ENCODE peak calls at places on chromosome 15, in six cellular contexts. One of them, this sample, is unnamed.

GRCh38 chr15:21260966-21261395 is 179.3 kb downstream of the POTEB3 start:
- DNase-seq in Peyer's patch: no peak
- DNase-seq in astrocyte of the spinal cord: peak; percentile 1
- DNase-seq in skeletal muscle cell: no peak
- DNase-seq in AG10803: no peak
- DNase-seq in GM23338: no peak
- DNase-seq in this sample: no peak

GRCh38 chr15:98597666-98598065 is 50.7 kb upstream of the IGF1R start:
- DNase-seq in Peyer's patch: no peak
- DNase-seq in astrocyte of the spinal cord: no peak
- DNase-seq in skeletal muscle cell: no peak
- DNase-seq in AG10803: no peak
- DNase-seq in GM23338: peak; percentile 54
- DNase-seq in this sample: no peak

GRCh38 chr15:70528270-70528706 is 235.1 kb downstream of the UACA start:
- DNase-seq in Peyer's patch: peak; percentile 64
- DNase-seq in astrocyte of the spinal cord: peak; percentile 46
- DNase-seq in skeletal muscle cell: no peak
- DNase-seq in AG10803: no peak
- DNase-seq in GM23338: no peak
- DNase-seq in this sample: peak; percentile 50

GRCh38 chr15:29208352-29208751 is 61.3 kb downstream of the NSMCE3 start:
- DNase-seq in Peyer's patch: no peak
- DNase-seq in astrocyte of the spinal cord: no peak
- DNase-seq in skeletal muscle cell: no peak
- DNase-seq in AG10803: no peak
- DNase-seq in GM23338: no peak
- DNase-seq in this sample: peak; percentile 1

GRCh38 chr15:77507911-77508310 is 87.2 kb downstream of the HMG20A start:
- DNase-seq in Peyer's patch: no peak
- DNase-seq in astrocyte of the spinal cord: peak; percentile 52
- DNase-seq in skeletal muscle cell: no peak
- DNase-seq in AG10803: peak; percentile 40
- DNase-seq in GM23338: no peak
- DNase-seq in this sample: peak; percentile 86

GRCh38 chr15:39587910-39588530 is 7.1 kb downstream of the THBS1 start:
- DNase-seq in Peyer's patch: no peak
- DNase-seq in astrocyte of the spinal cord: peak; percentile 16
- DNase-seq in skeletal muscle cell: no peak
- DNase-seq in AG10803: peak; percentile 87
- DNase-seq in GM23338: no peak
- DNase-seq in this sample: peak; percentile 70

GRCh38 chr15:69825941-69826817 is 271.5 kb downstream of the TLE3 start:
- DNase-seq in Peyer's patch: no peak
- DNase-seq in astrocyte of the spinal cord: peak; percentile 17
- DNase-seq in skeletal muscle cell: no peak
- DNase-seq in AG10803: no peak
- DNase-seq in GM23338: no peak
- DNase-seq in this sample: no peak

GRCh38 chr15:93088200-93088980 is 621 bp downstream of the RGMA start:
- DNase-seq in Peyer's patch: no peak
- DNase-seq in astrocyte of the spinal cord: no peak
- DNase-seq in skeletal muscle cell: no peak
- DNase-seq in AG10803: no peak
- DNase-seq in GM23338: peak; percentile 72
- DNase-seq in this sample: no peak

GRCh38 chr15:70412717-70413266 is 315.1 kb upstream of the TLE3 start:
- DNase-seq in Peyer's patch: no peak
- DNase-seq in astrocyte of the spinal cord: no peak
- DNase-seq in skeletal muscle cell: no peak
- DNase-seq in AG10803: no peak
- DNase-seq in GM23338: no peak
- DNase-seq in this sample: no peak

GRCh38 chr15:91484141-91484540 is 369.4 kb upstream of the SLCO3A1 start:
- DNase-seq in Peyer's patch: no peak
- DNase-seq in astrocyte of the spinal cord: no peak
- DNase-seq in skeletal muscle cell: no peak
- DNase-seq in AG10803: no peak
- DNase-seq in GM23338: no peak
- DNase-seq in this sample: no peak

GRCh38 chr15:35311607-35312006 is 226.5 kb upstream of the NANOGP8 start:
- DNase-seq in Peyer's patch: no peak
- DNase-seq in astrocyte of the spinal cord: no peak
- DNase-seq in skeletal muscle cell: no peak
- DNase-seq in AG10803: no peak
- DNase-seq in GM23338: no peak
- DNase-seq in this sample: peak; percentile 33

GRCh38 chr15:32669870-32670623 is 28.5 kb downstream of the SCG5 start:
- DNase-seq in Peyer's patch: no peak
- DNase-seq in astrocyte of the spinal cord: no peak
- DNase-seq in skeletal muscle cell: peak; percentile 37
- DNase-seq in AG10803: peak; percentile 94
- DNase-seq in GM23338: peak; percentile 47
- DNase-seq in this sample: peak; percentile 73

GRCh38 chr15:37095197-37095992 is 5.0 kb downstream of the MEIS2 start:
- DNase-seq in Peyer's patch: no peak
- DNase-seq in astrocyte of the spinal cord: no peak
- DNase-seq in skeletal muscle cell: no peak
- DNase-seq in AG10803: no peak
- DNase-seq in GM23338: peak; percentile 93
- DNase-seq in this sample: no peak

GRCh38 chr15:36362508-36362907 is 216.9 kb upstream of the CDIN1 start:
- DNase-seq in Peyer's patch: no peak
- DNase-seq in astrocyte of the spinal cord: no peak
- DNase-seq in skeletal muscle cell: no peak
- DNase-seq in AG10803: peak; percentile 79
- DNase-seq in GM23338: no peak
- DNase-seq in this sample: peak; percentile 90

GRCh38 chr15:58434334-58434888 is 2.6 kb downstream of the LIPC start:
- DNase-seq in Peyer's patch: no peak
- DNase-seq in astrocyte of the spinal cord: no peak
- DNase-seq in skeletal muscle cell: no peak
- DNase-seq in AG10803: no peak
- DNase-seq in GM23338: no peak
- DNase-seq in this sample: no peak

GRCh38 chr15:73366766-73367623 is 1.8 kb downstream of the HCN4 start:
- DNase-seq in Peyer's patch: no peak
- DNase-seq in astrocyte of the spinal cord: no peak
- DNase-seq in skeletal muscle cell: no peak
- DNase-seq in AG10803: no peak
- DNase-seq in GM23338: peak; percentile 65
- DNase-seq in this sample: no peak

GRCh38 chr15:42050484-42051255 is 29.8 kb upstream of the PLA2G4E start:
- DNase-seq in Peyer's patch: peak; percentile 1
- DNase-seq in astrocyte of the spinal cord: no peak
- DNase-seq in skeletal muscle cell: no peak
- DNase-seq in AG10803: no peak
- DNase-seq in GM23338: no peak
- DNase-seq in this sample: no peak

GRCh38 chr15:27481768-27482167 is 510.8 kb downstream of the GABRG3 start:
- DNase-seq in Peyer's patch: no peak
- DNase-seq in astrocyte of the spinal cord: no peak
- DNase-seq in skeletal muscle cell: no peak
- DNase-seq in AG10803: no peak
- DNase-seq in GM23338: peak; percentile 73
- DNase-seq in this sample: no peak

GRCh38 chr15:101499863-101500713 is 10.6 kb upstream of the PCSK6 start:
- DNase-seq in Peyer's patch: no peak
- DNase-seq in astrocyte of the spinal cord: no peak
- DNase-seq in skeletal muscle cell: peak; percentile 11
- DNase-seq in AG10803: peak; percentile 12
- DNase-seq in GM23338: no peak
- DNase-seq in this sample: no peak

GRCh38 chr15:63892794-63893441 is 59.2 kb upstream of the HERC1 start:
- DNase-seq in Peyer's patch: peak; percentile 85
- DNase-seq in astrocyte of the spinal cord: no peak
- DNase-seq in skeletal muscle cell: no peak
- DNase-seq in AG10803: no peak
- DNase-seq in GM23338: no peak
- DNase-seq in this sample: no peak

GRCh38 chr15:83178387-83178786 is 29.2 kb downstream of the HDGFL3 start:
- DNase-seq in Peyer's patch: no peak
- DNase-seq in astrocyte of the spinal cord: no peak
- DNase-seq in skeletal muscle cell: no peak
- DNase-seq in AG10803: no peak
- DNase-seq in GM23338: no peak
- DNase-seq in this sample: no peak

GRCh38 chr15:99734575-99734974 is 1.3 kb upstream of the LYSMD4 start:
- DNase-seq in Peyer's patch: no peak
- DNase-seq in astrocyte of the spinal cord: no peak
- DNase-seq in skeletal muscle cell: no peak
- DNase-seq in AG10803: no peak
- DNase-seq in GM23338: no peak
- DNase-seq in this sample: no peak

DNA sequence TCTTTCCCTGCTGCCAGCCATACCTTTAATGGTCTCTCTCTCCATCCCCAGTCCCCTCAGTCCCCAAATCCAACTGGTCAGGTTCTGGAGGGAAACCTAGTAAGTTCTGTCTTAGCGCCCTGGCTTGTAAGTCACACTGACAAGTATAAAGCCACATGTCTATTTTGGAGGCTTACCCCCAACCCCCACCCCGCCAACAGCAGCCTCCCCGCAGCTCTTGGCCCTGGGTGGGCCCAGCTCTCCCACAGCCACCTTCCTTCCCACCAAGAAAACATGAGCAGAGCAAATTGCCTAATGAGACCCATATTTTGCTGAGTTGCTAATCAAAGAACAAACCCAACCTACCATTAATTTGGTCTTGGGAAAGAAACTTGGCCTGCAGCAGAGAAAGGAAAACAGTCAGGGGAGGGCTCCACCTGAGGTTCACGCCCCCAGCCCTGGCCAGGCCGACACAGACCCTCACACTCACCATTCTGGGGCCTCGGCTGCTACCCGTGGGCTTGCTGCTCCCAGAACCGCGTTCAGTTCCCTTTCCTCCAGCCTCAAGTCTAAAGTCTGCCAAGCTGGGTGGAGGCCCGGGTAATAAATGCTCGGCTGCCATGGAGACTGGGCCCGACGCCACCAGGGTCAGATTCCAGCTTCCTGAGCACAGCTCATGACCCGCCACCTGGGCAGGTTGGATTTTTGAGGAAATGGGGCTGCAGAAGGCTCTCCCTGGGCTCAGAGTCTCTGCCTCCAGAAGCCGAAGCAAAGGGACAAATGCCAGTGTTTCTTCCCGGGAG is at the start of gene CALML4:
- DNase-seq in Peyer's patch: no peak
- DNase-seq in astrocyte of the spinal cord: peak; percentile 33
- DNase-seq in skeletal muscle cell: no peak
- DNase-seq in AG10803: peak; percentile 54
- DNase-seq in GM23338: peak; percentile 42
- DNase-seq in this sample: peak; percentile 31
- H3K4me3 ChIP-seq in Peyer's patch: peak within 1 kb of the TSS; percentile 28
- H3K4me3 ChIP-seq in astrocyte of the spinal cord: no peak within 1 kb of the TSS
- H3K4me3 ChIP-seq in skeletal muscle cell: no peak within 1 kb of the TSS
- H3K4me3 ChIP-seq in AG10803: no peak within 1 kb of the TSS
- H3K4me3 ChIP-seq in GM23338: peak within 1 kb of the TSS; percentile 38
- H3K4me3 ChIP-seq in this sample: no peak within 1 kb of the TSS

GRCh38 chr15:90004252-90004651 is 3.1 kb downstream of the ZNF710 start:
- DNase-seq in Peyer's patch: no peak
- DNase-seq in astrocyte of the spinal cord: no peak
- DNase-seq in skeletal muscle cell: no peak
- DNase-seq in AG10803: no peak
- DNase-seq in GM23338: no peak
- DNase-seq in this sample: peak; percentile 32
- H3K4me3 ChIP-seq in Peyer's patch: no peak overlapping the region
- H3K4me3 ChIP-seq in astrocyte of the spinal cord: no peak overlapping the region
- H3K4me3 ChIP-seq in skeletal muscle cell: no peak overlapping the region
- H3K4me3 ChIP-seq in AG10803: peak overlapping the region; percentile 23
- H3K4me3 ChIP-seq in GM23338: no peak overlapping the region
- H3K4me3 ChIP-seq in this sample: no peak overlapping the region

GRCh38 chr15:61205427-61205826 is 23.7 kb downstream of the RORA start:
- DNase-seq in Peyer's patch: no peak
- DNase-seq in astrocyte of the spinal cord: peak; percentile 36
- DNase-seq in skeletal muscle cell: no peak
- DNase-seq in AG10803: peak; percentile 57
- DNase-seq in GM23338: no peak
- DNase-seq in this sample: no peak
- H3K4me3 ChIP-seq in Peyer's patch: no peak overlapping the region
- H3K4me3 ChIP-seq in astrocyte of the spinal cord: peak overlapping the region; percentile 16
- H3K4me3 ChIP-seq in skeletal muscle cell: no peak overlapping the region
- H3K4me3 ChIP-seq in AG10803: peak overlapping the region; percentile 38
- H3K4me3 ChIP-seq in GM23338: no peak overlapping the region
- H3K4me3 ChIP-seq in this sample: no peak overlapping the region

DNA sequence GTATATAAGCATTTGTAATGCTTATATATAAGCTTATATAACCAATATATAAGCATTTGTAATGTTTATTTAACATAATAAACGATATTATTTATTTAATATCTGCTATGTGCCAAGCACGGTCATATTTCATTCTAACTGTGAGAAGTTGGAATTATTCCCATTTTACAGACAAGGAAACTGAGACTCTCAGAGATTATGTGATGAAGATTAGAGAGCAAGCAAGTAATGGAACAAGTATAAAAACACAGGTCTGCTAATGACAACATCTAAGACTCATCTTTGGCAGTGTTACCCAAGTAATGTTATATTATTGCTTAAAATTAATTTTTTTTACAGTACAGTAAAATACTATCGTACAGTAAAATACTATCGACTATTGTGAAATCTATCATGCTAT is 4.4 kb downstream of the ATOSA start:
- DNase-seq in Peyer's patch: no peak
- DNase-seq in astrocyte of the spinal cord: no peak
- DNase-seq in skeletal muscle cell: no peak
- DNase-seq in AG10803: no peak
- DNase-seq in GM23338: no peak
- DNase-seq in this sample: no peak
- H3K4me3 ChIP-seq in Peyer's patch: no peak overlapping the region
- H3K4me3 ChIP-seq in astrocyte of the spinal cord: no peak overlapping the region
- H3K4me3 ChIP-seq in skeletal muscle cell: no peak overlapping the region
- H3K4me3 ChIP-seq in AG10803: no peak overlapping the region
- H3K4me3 ChIP-seq in GM23338: no peak overlapping the region
- H3K4me3 ChIP-seq in this sample: no peak overlapping the region

GRCh38 chr15:65303687-65304392 is 637 bp upstream of the RNU5B-1 start:
- DNase-seq in Peyer's patch: peak; percentile 74
- DNase-seq in astrocyte of the spinal cord: peak; percentile 56
- DNase-seq in skeletal muscle cell: no peak
- DNase-seq in AG10803: peak; percentile 55
- DNase-seq in GM23338: peak; percentile 81
- DNase-seq in this sample: peak; percentile 60
- H3K4me3 ChIP-seq in Peyer's patch: peak overlapping the region; percentile 43
- H3K4me3 ChIP-seq in astrocyte of the spinal cord: peak overlapping the region; percentile 42
- H3K4me3 ChIP-seq in skeletal muscle cell: peak overlapping the region; percentile 49
- H3K4me3 ChIP-seq in AG10803: peak overlapping the region; percentile 63
- H3K4me3 ChIP-seq in GM23338: peak overlapping the region; percentile 41
- H3K4me3 ChIP-seq in this sample: peak overlapping the region; percentile 42